ENCODE peak calls at places on chromosomes 5 and 9, in ten cellular contexts. One of them, this sample, is unnamed.

GRCh38 chr5:77960863-77961396 is 184.8 kb upstream of the TBCA start:
- DNase-seq in NCI-H1436: peak
- DNase-seq in NCI-H1105 treated with DMSO at 0.1 percent for 48 hours: no peak
- DNase-seq in activated T-cell treated with anti-CD3 and anti-CD28 coated beads, Interleukin-2, amount 50 U/mL, for 72 hours: no peak
- DNase-seq in mucosa of gallbladder: no peak
- DNase-seq in cardiac fibroblast: no peak
- DNase-seq in NCI-H748 treated with DMSO at 0.1 percent for 48 hours: no peak
- DNase-seq in left ventricle myocardium superior: no peak
- DNase-seq in erythroblast: no peak
- DNase-seq in WTC11: no peak
- DNase-seq in this sample: no peak

GRCh38 chr5:110017854-110018253 is 328.1 kb downstream of the MAN2A1 start:
- DNase-seq in mucosa of gallbladder: peak
- DNase-seq in NCI-H1436: no peak
- DNase-seq in left ventricle myocardium superior: no peak
- DNase-seq in WTC11: no peak
- DNase-seq in NCI-H1105 treated with DMSO at 0.1 percent for 48 hours: no peak
- DNase-seq in NCI-H748 treated with DMSO at 0.1 percent for 48 hours: no peak
- DNase-seq in cardiac fibroblast: no peak
- DNase-seq in activated T-cell treated with anti-CD3 and anti-CD28 coated beads, Interleukin-2, amount 50 U/mL, for 72 hours: no peak
- DNase-seq in erythroblast: no peak
- DNase-seq in this sample: no peak

GRCh38 chr5:179870403-179870903 is 11.8 kb upstream of the MRNIP start:
- DNase-seq in erythroblast: peak
- DNase-seq in cardiac fibroblast: peak
- DNase-seq in NCI-H1105 treated with DMSO at 0.1 percent for 48 hours: peak
- DNase-seq in activated T-cell treated with anti-CD3 and anti-CD28 coated beads, Interleukin-2, amount 50 U/mL, for 72 hours: peak
- DNase-seq in left ventricle myocardium superior: peak
- DNase-seq in WTC11: no peak
- DNase-seq in mucosa of gallbladder: no peak
- DNase-seq in NCI-H748 treated with DMSO at 0.1 percent for 48 hours: no peak
- DNase-seq in NCI-H1436: no peak
- DNase-seq in this sample: no peak

GRCh38 chr5:77180167-77181081 is 30.1 kb upstream of the PDE8B start:
- DNase-seq in left ventricle myocardium superior: peak
- DNase-seq in NCI-H748 treated with DMSO at 0.1 percent for 48 hours: no peak
- DNase-seq in mucosa of gallbladder: no peak
- DNase-seq in cardiac fibroblast: no peak
- DNase-seq in erythroblast: no peak
- DNase-seq in NCI-H1436: no peak
- DNase-seq in NCI-H1105 treated with DMSO at 0.1 percent for 48 hours: peak
- DNase-seq in activated T-cell treated with anti-CD3 and anti-CD28 coated beads, Interleukin-2, amount 50 U/mL, for 72 hours: peak
- DNase-seq in WTC11: peak
- DNase-seq in this sample: no peak

GRCh38 chr5:145939532-145940065 is 3.2 kb downstream of the SH3RF2 start:
- DNase-seq in cardiac fibroblast: no peak
- DNase-seq in erythroblast: no peak
- DNase-seq in NCI-H1105 treated with DMSO at 0.1 percent for 48 hours: no peak
- DNase-seq in NCI-H1436: no peak
- DNase-seq in mucosa of gallbladder: no peak
- DNase-seq in activated T-cell treated with anti-CD3 and anti-CD28 coated beads, Interleukin-2, amount 50 U/mL, for 72 hours: no peak
- DNase-seq in NCI-H748 treated with DMSO at 0.1 percent for 48 hours: no peak
- DNase-seq in WTC11: no peak
- DNase-seq in left ventricle myocardium superior: no peak
- DNase-seq in this sample: no peak

GRCh38 chr5:57824047-57824446 is 341.4 kb upstream of the ACTBL2 start:
- DNase-seq in cardiac fibroblast: no peak
- DNase-seq in NCI-H1105 treated with DMSO at 0.1 percent for 48 hours: no peak
- DNase-seq in left ventricle myocardium superior: no peak
- DNase-seq in NCI-H1436: no peak
- DNase-seq in activated T-cell treated with anti-CD3 and anti-CD28 coated beads, Interleukin-2, amount 50 U/mL, for 72 hours: no peak
- DNase-seq in mucosa of gallbladder: no peak
- DNase-seq in WTC11: no peak
- DNase-seq in erythroblast: no peak
- DNase-seq in NCI-H748 treated with DMSO at 0.1 percent for 48 hours: no peak
- DNase-seq in this sample: no peak

GRCh38 chr5:60700347-60700815 is 415 bp upstream of the DEPDC1B start:
- DNase-seq in activated T-cell treated with anti-CD3 and anti-CD28 coated beads, Interleukin-2, amount 50 U/mL, for 72 hours: no peak
- DNase-seq in mucosa of gallbladder: no peak
- DNase-seq in NCI-H1436: no peak
- DNase-seq in WTC11: no peak
- DNase-seq in NCI-H748 treated with DMSO at 0.1 percent for 48 hours: no peak
- DNase-seq in left ventricle myocardium superior: no peak
- DNase-seq in NCI-H1105 treated with DMSO at 0.1 percent for 48 hours: no peak
- DNase-seq in erythroblast: no peak
- DNase-seq in cardiac fibroblast: peak
- DNase-seq in this sample: no peak

GRCh38 chr9:95349109-95350038 is 31.9 kb upstream of the FANCC start:
- DNase-seq in NCI-H748 treated with DMSO at 0.1 percent for 48 hours: no peak
- DNase-seq in NCI-H1105 treated with DMSO at 0.1 percent for 48 hours: no peak
- DNase-seq in cardiac fibroblast: no peak
- DNase-seq in mucosa of gallbladder: no peak
- DNase-seq in left ventricle myocardium superior: no peak
- DNase-seq in activated T-cell treated with anti-CD3 and anti-CD28 coated beads, Interleukin-2, amount 50 U/mL, for 72 hours: peak
- DNase-seq in NCI-H1436: no peak
- DNase-seq in erythroblast: no peak
- DNase-seq in WTC11: peak
- DNase-seq in this sample: no peak

GRCh38 chr9:133129001-133129799 is 8.2 kb upstream of the RALGDS start:
- DNase-seq in NCI-H748 treated with DMSO at 0.1 percent for 48 hours: no peak
- DNase-seq in mucosa of gallbladder: no peak
- DNase-seq in NCI-H1105 treated with DMSO at 0.1 percent for 48 hours: no peak
- DNase-seq in erythroblast: no peak
- DNase-seq in cardiac fibroblast: no peak
- DNase-seq in left ventricle myocardium superior: peak
- DNase-seq in WTC11: no peak
- DNase-seq in NCI-H1436: no peak
- DNase-seq in activated T-cell treated with anti-CD3 and anti-CD28 coated beads, Interleukin-2, amount 50 U/mL, for 72 hours: no peak
- DNase-seq in this sample: no peak